ENCODE peak calls at places on chromosomes 16 and 17, in four cellular contexts. L is AG09319, R is Panc1, C is neural crest cell. U is an unnamed sample.

GRCh38 chr16:86578056-86578455 is 293 bp upstream of the FOXL1 start:
- DNase-seq in L (peak), R (no peak), C (no peak), U (no peak)

GRCh38 chr17:16425698-16426659 is 10.6 kb downstream of the TRPV2 start:
- DNase-seq in L (no peak), R (no peak), C (no peak), U (no peak)

GRCh38 chr17:11296994-11297393 is 56.0 kb downstream of the SHISA6 start:
- DNase-seq in L (no peak), R (no peak), C (no peak), U (no peak)

GRCh38 chr16:49491736-49492089 is 118.1 kb downstream of the C16orf78 start:
- DNase-seq in L (no peak), R (no peak), C (peak), U (peak)

GRCh38 chr16:27258241-27258734 is 10.3 kb downstream of the NSMCE1 start:
- DNase-seq in L (no peak), R (no peak), C (no peak), U (no peak)

GRCh38 chr16:87017388-87018012 is 299.7 kb downstream of the C16orf95 start:
- DNase-seq in L (peak), R (peak), C (no peak), U (no peak)

GRCh38 chr16:22847100-22847499 is 33.1 kb downstream of the HS3ST2 start:
- DNase-seq in L (no peak), R (no peak), C (no peak), U (no peak)

GRCh38 chr16:64841071-64841470 is 280.8 kb downstream of the CDH11 start:
- DNase-seq in L (no peak), R (no peak), C (no peak), U (no peak)

GRCh38 chr17:13943859-13944258 is 125.4 kb upstream of the COX10 start:
- DNase-seq in L (no peak), R (no peak), C (no peak), U (no peak)

GRCh38 chr17:72334205-72334604 is 213.4 kb downstream of the SOX9 start:
- DNase-seq in L (peak), R (no peak), C (no peak), U (no peak)

GRCh38 chr17:1870592-1870991 is 40.8 kb downstream of the RPA1 start:
- DNase-seq in L (no peak), R (no peak), C (no peak), U (no peak)

GRCh38 chr16:72877374-72878028 is 170.4 kb downstream of the ZFHX3 start:
- DNase-seq in L (no peak), R (no peak), C (no peak), U (no peak)

GRCh38 chr16:3444032-3444388 is 530 bp downstream of the NAA60 start:
- DNase-seq in L (peak), R (no peak), C (no peak), U (no peak)

GRCh38 chr16:89409161-89409711 is 81.1 kb downstream of the ANKRD11 start:
- DNase-seq in L (no peak), R (no peak), C (no peak), U (no peak)

GRCh38 chr16:11121909-11122692 is 133.9 kb downstream of the SOCS1 start:
- DNase-seq in L (no peak), R (no peak), C (no peak), U (no peak)

GRCh38 chr17:48547839-48548686 is 3.2 kb upstream of the HOXB2 start:
- DNase-seq in L (no peak), R (no peak), C (no peak), U (no peak)

GRCh38 chr17:49227436-49228261 is 2.9 kb downstream of the PHOSPHO1 start:
- DNase-seq in L (peak), R (peak), C (peak), U (no peak)

GRCh38 chr17:19003966-19004600 is 481 bp downstream of the FAM83G start:
- DNase-seq in L (no peak), R (no peak), C (peak), U (no peak)

GRCh38 chr16:70582280-70582978 is 58.8 kb downstream of the SF3B3 start:
- DNase-seq in L (no peak), R (no peak), C (no peak), U (no peak)

GRCh38 chr17:74956093-74956492 is 16.5 kb downstream of the HID1 start:
- DNase-seq in L (no peak), R (no peak), C (no peak), U (no peak)

GRCh38 chr17:45338023-45338781 is 21.4 kb upstream of the MAP3K14 start:
- DNase-seq in L (no peak), R (no peak), C (no peak), U (no peak)

GRCh38 chr17:48563385-48563838 is 14.7 kb downstream of the HOXB4 start:
- DNase-seq in L (no peak), R (no peak), C (no peak), U (no peak)

GRCh38 chr17:2929881-2930533 is 133.4 kb downstream of the OR1D5 start:
- DNase-seq in L (no peak), R (no peak), C (peak), U (peak)

GRCh38 chr17:49964539-49965521 is 4.2 kb upstream of the DLX4 start:
- DNase-seq in L (no peak), R (no peak), C (no peak), U (no peak)

GRCh38 chr16:81551141-81551808 is 106.7 kb downstream of the CMIP start:
- DNase-seq in L (no peak), R (no peak), C (no peak), U (no peak)

GRCh38 chr16:83338941-83339340 is 468.8 kb upstream of the HSBP1 start:
- DNase-seq in L (no peak), R (no peak), C (no peak), U (no peak)

GRCh38 chr17:74408262-74408661 is 23.6 kb upstream of the GPRC5C start:
- DNase-seq in L (no peak), R (no peak), C (no peak), U (no peak)

GRCh38 chr17:9221231-9222180 is 200.2 kb downstream of the NTN1 start:
- DNase-seq in L (no peak), R (no peak), C (no peak), U (no peak)

GRCh38 chr17:31226373-31226772 is 70.7 kb downstream of the OMG start:
- DNase-seq in L (no peak), R (no peak), C (no peak), U (no peak)

GRCh38 chr16:78072275-78072674 is 27.2 kb upstream of the WWOX start:
- DNase-seq in L (no peak), R (no peak), C (no peak), U (peak)